ENCODE peak calls at places on chromosomes 7 and 10, in ten cellular contexts. One of them, this sample, is unnamed.

GRCh38 chr7:101803203-101804086 is 14.0 kb upstream of the CUX1 start:
- DNase-seq in fibroblast of pulmonary artery: no peak
- DNase-seq in IMR-90: no peak
- DNase-seq in body of pancreas: no peak
- DNase-seq in ovary: no peak
- DNase-seq in neural progenitor cell: no peak
- DNase-seq in NCI-H345: no peak
- DNase-seq in SW 1271: no peak
- DNase-seq in neuronal stem cell: no peak
- DNase-seq in uterus: no peak
- DNase-seq in this sample: no peak

GRCh38 chr10:89992575-89992974 is 291.2 kb downstream of the KIF20B start:
- DNase-seq in fibroblast of pulmonary artery: no peak
- DNase-seq in IMR-90: no peak
- DNase-seq in body of pancreas: no peak
- DNase-seq in ovary: no peak
- DNase-seq in neural progenitor cell: no peak
- DNase-seq in NCI-H345: no peak
- DNase-seq in SW 1271: no peak
- DNase-seq in neuronal stem cell: no peak
- DNase-seq in uterus: no peak
- DNase-seq in this sample: no peak

GRCh38 chr10:18229839-18230238 is 89.6 kb downstream of the CACNB2 start:
- DNase-seq in fibroblast of pulmonary artery: no peak
- DNase-seq in IMR-90: peak; percentile 68
- DNase-seq in body of pancreas: no peak
- DNase-seq in ovary: no peak
- DNase-seq in neural progenitor cell: no peak
- DNase-seq in NCI-H345: no peak
- DNase-seq in SW 1271: peak; percentile 16
- DNase-seq in neuronal stem cell: no peak
- DNase-seq in uterus: no peak
- DNase-seq in this sample: no peak

GRCh38 chr10:109062371-109062770 is 860.9 kb downstream of the XPNPEP1 start:
- DNase-seq in fibroblast of pulmonary artery: peak; percentile 6
- DNase-seq in IMR-90: peak; percentile 18
- DNase-seq in body of pancreas: no peak
- DNase-seq in ovary: no peak
- DNase-seq in neural progenitor cell: no peak
- DNase-seq in NCI-H345: no peak
- DNase-seq in SW 1271: no peak
- DNase-seq in neuronal stem cell: no peak
- DNase-seq in uterus: no peak
- DNase-seq in this sample: no peak

GRCh38 chr7:15839415-15840100 is 153.1 kb upstream of the MEOX2 start:
- DNase-seq in fibroblast of pulmonary artery: peak; percentile 47
- DNase-seq in IMR-90: no peak
- DNase-seq in body of pancreas: no peak
- DNase-seq in ovary: peak; percentile 44
- DNase-seq in neural progenitor cell: peak; percentile 85
- DNase-seq in NCI-H345: no peak
- DNase-seq in SW 1271: no peak
- DNase-seq in neuronal stem cell: peak; percentile 38
- DNase-seq in uterus: peak; percentile 40
- DNase-seq in this sample: no peak

GRCh38 chr10:79073784-79074432 is 5.1 kb downstream of the ZMIZ1 start:
- DNase-seq in fibroblast of pulmonary artery: no peak
- DNase-seq in IMR-90: peak; percentile 76
- DNase-seq in body of pancreas: peak; percentile 68
- DNase-seq in ovary: peak; percentile 78
- DNase-seq in neural progenitor cell: no peak
- DNase-seq in NCI-H345: no peak
- DNase-seq in SW 1271: no peak
- DNase-seq in neuronal stem cell: no peak
- DNase-seq in uterus: no peak
- DNase-seq in this sample: no peak

GRCh38 chr10:69647101-69647500 is 17.1 kb downstream of the FAM241B start:
- DNase-seq in fibroblast of pulmonary artery: no peak
- DNase-seq in IMR-90: no peak
- DNase-seq in body of pancreas: no peak
- DNase-seq in ovary: no peak
- DNase-seq in neural progenitor cell: no peak
- DNase-seq in NCI-H345: no peak
- DNase-seq in SW 1271: no peak
- DNase-seq in neuronal stem cell: no peak
- DNase-seq in uterus: no peak
- DNase-seq in this sample: no peak

GRCh38 chr10:13528138-13528874 is 508 bp downstream of the BEND7 start:
- DNase-seq in fibroblast of pulmonary artery: no peak
- DNase-seq in IMR-90: no peak
- DNase-seq in body of pancreas: peak; percentile 38
- DNase-seq in ovary: peak; percentile 56
- DNase-seq in neural progenitor cell: peak; percentile 74
- DNase-seq in NCI-H345: no peak
- DNase-seq in SW 1271: no peak
- DNase-seq in neuronal stem cell: no peak
- DNase-seq in uterus: no peak
- DNase-seq in this sample: no peak

GRCh38 chr7:152464312-152465117 is 28.7 kb upstream of the KMT2C start:
- DNase-seq in fibroblast of pulmonary artery: peak; percentile 83
- DNase-seq in IMR-90: peak; percentile 72
- DNase-seq in body of pancreas: peak; percentile 75
- DNase-seq in ovary: peak; percentile 91
- DNase-seq in neural progenitor cell: peak; percentile 81
- DNase-seq in NCI-H345: peak; percentile 70
- DNase-seq in SW 1271: peak; percentile 60
- DNase-seq in neuronal stem cell: peak; percentile 43
- DNase-seq in uterus: peak; percentile 74
- DNase-seq in this sample: peak; percentile 84

GRCh38 chr10:113045155-113046055 is 95.4 kb downstream of the TCF7L2 start:
- DNase-seq in fibroblast of pulmonary artery: peak; percentile 89
- DNase-seq in IMR-90: peak; percentile 93
- DNase-seq in body of pancreas: no peak
- DNase-seq in ovary: no peak
- DNase-seq in neural progenitor cell: no peak
- DNase-seq in NCI-H345: no peak
- DNase-seq in SW 1271: no peak
- DNase-seq in neuronal stem cell: no peak
- DNase-seq in uterus: no peak
- DNase-seq in this sample: no peak

GRCh38 chr7:909358-910329 is 33.3 kb downstream of the GET4 start:
- DNase-seq in fibroblast of pulmonary artery: peak; percentile 48
- DNase-seq in IMR-90: peak; percentile 15
- DNase-seq in body of pancreas: no peak
- DNase-seq in ovary: peak; percentile 73
- DNase-seq in neural progenitor cell: peak; percentile 58
- DNase-seq in NCI-H345: no peak
- DNase-seq in SW 1271: peak; percentile 16
- DNase-seq in neuronal stem cell: peak; percentile 15
- DNase-seq in uterus: no peak
- DNase-seq in this sample: peak; percentile 51

GRCh38 chr7:132469264-132469663 is 107.0 kb downstream of the PLXNA4 start:
- DNase-seq in fibroblast of pulmonary artery: peak; percentile 13
- DNase-seq in IMR-90: no peak
- DNase-seq in body of pancreas: no peak
- DNase-seq in ovary: no peak
- DNase-seq in neural progenitor cell: no peak
- DNase-seq in NCI-H345: no peak
- DNase-seq in SW 1271: no peak
- DNase-seq in neuronal stem cell: no peak
- DNase-seq in uterus: no peak
- DNase-seq in this sample: no peak

GRCh38 chr10:80517416-80518142 is 20.1 kb upstream of the SH2D4B start:
- DNase-seq in fibroblast of pulmonary artery: no peak
- DNase-seq in IMR-90: no peak
- DNase-seq in body of pancreas: no peak
- DNase-seq in ovary: no peak
- DNase-seq in neural progenitor cell: no peak
- DNase-seq in NCI-H345: no peak
- DNase-seq in SW 1271: no peak
- DNase-seq in neuronal stem cell: no peak
- DNase-seq in uterus: no peak
- DNase-seq in this sample: no peak

GRCh38 chr7:123367508-123368122 is 166.8 kb downstream of the IQUB start:
- DNase-seq in fibroblast of pulmonary artery: peak; percentile 75
- DNase-seq in IMR-90: no peak
- DNase-seq in body of pancreas: peak; percentile 32
- DNase-seq in ovary: no peak
- DNase-seq in neural progenitor cell: peak; percentile 65
- DNase-seq in NCI-H345: no peak
- DNase-seq in SW 1271: peak; percentile 30
- DNase-seq in neuronal stem cell: no peak
- DNase-seq in uterus: no peak
- DNase-seq in this sample: peak; percentile 7

GRCh38 chr7:25073451-25073850 is 51.6 kb downstream of the CYCS start:
- DNase-seq in fibroblast of pulmonary artery: peak; percentile 11
- DNase-seq in IMR-90: peak; percentile 86
- DNase-seq in body of pancreas: no peak
- DNase-seq in ovary: peak; percentile 52
- DNase-seq in neural progenitor cell: no peak
- DNase-seq in NCI-H345: no peak
- DNase-seq in SW 1271: no peak
- DNase-seq in neuronal stem cell: no peak
- DNase-seq in uterus: no peak
- DNase-seq in this sample: no peak

GRCh38 chr10:96619803-96620773 is 33.3 kb upstream of the TM9SF3 start:
- DNase-seq in fibroblast of pulmonary artery: peak; percentile 36
- DNase-seq in IMR-90: peak; percentile 6
- DNase-seq in body of pancreas: no peak
- DNase-seq in ovary: no peak
- DNase-seq in neural progenitor cell: no peak
- DNase-seq in NCI-H345: peak; percentile 69
- DNase-seq in SW 1271: no peak
- DNase-seq in neuronal stem cell: no peak
- DNase-seq in uterus: no peak
- DNase-seq in this sample: no peak

GRCh38 chr10:117140525-117140902 is 2.4 kb upstream of the VAX1 start:
- DNase-seq in fibroblast of pulmonary artery: no peak
- DNase-seq in IMR-90: no peak
- DNase-seq in body of pancreas: no peak
- DNase-seq in ovary: no peak
- DNase-seq in neural progenitor cell: peak; percentile 18
- DNase-seq in NCI-H345: no peak
- DNase-seq in SW 1271: no peak
- DNase-seq in neuronal stem cell: no peak
- DNase-seq in uterus: no peak
- DNase-seq in this sample: no peak

GRCh38 chr7:149598721-149599308 is 101.2 kb upstream of the ZNF746 start:
- DNase-seq in fibroblast of pulmonary artery: peak; percentile 53
- DNase-seq in IMR-90: peak; percentile 38
- DNase-seq in body of pancreas: no peak
- DNase-seq in ovary: no peak
- DNase-seq in neural progenitor cell: peak; percentile 68
- DNase-seq in NCI-H345: peak; percentile 16
- DNase-seq in SW 1271: peak; percentile 39
- DNase-seq in neuronal stem cell: no peak
- DNase-seq in uterus: no peak
- DNase-seq in this sample: no peak

GRCh38 chr10:50561266-50561665 is 62.5 kb downstream of the SGMS1 start:
- DNase-seq in fibroblast of pulmonary artery: peak; percentile 96
- DNase-seq in IMR-90: peak; percentile 97
- DNase-seq in body of pancreas: no peak
- DNase-seq in ovary: no peak
- DNase-seq in neural progenitor cell: no peak
- DNase-seq in NCI-H345: no peak
- DNase-seq in SW 1271: no peak
- DNase-seq in neuronal stem cell: no peak
- DNase-seq in uterus: no peak
- DNase-seq in this sample: no peak

GRCh38 chr7:36276428-36277246 is 113.0 kb upstream of the ANLN start:
- DNase-seq in fibroblast of pulmonary artery: no peak
- DNase-seq in IMR-90: no peak
- DNase-seq in body of pancreas: no peak
- DNase-seq in ovary: no peak
- DNase-seq in neural progenitor cell: no peak
- DNase-seq in NCI-H345: no peak
- DNase-seq in SW 1271: no peak
- DNase-seq in neuronal stem cell: no peak
- DNase-seq in uterus: no peak
- DNase-seq in this sample: no peak

GRCh38 chr10:115049957-115050356 is 43.2 kb upstream of the ATRNL1 start:
- DNase-seq in fibroblast of pulmonary artery: peak; percentile 21
- DNase-seq in IMR-90: peak; percentile 8
- DNase-seq in body of pancreas: no peak
- DNase-seq in ovary: no peak
- DNase-seq in neural progenitor cell: no peak
- DNase-seq in NCI-H345: no peak
- DNase-seq in SW 1271: no peak
- DNase-seq in neuronal stem cell: no peak
- DNase-seq in uterus: no peak
- DNase-seq in this sample: no peak